ENCODE peak calls at places on chromosomes 1 and 21, in ten cellular contexts. R is pancreas; O is IMR-90; T is psoas muscle; Y is transverse colon; Q is tibial artery; Z is neural crest cell; M is activated CD8-positive, alpha-beta T cell treated with anti-CD3 and anti-CD28 coated beads for 36 hours; P is lower lobe of right lung; I is GM10248. X is an unnamed sample.

GRCh38 chr1:185539277-185539943 is 194.8 kb upstream of the HMCN1 start:
- DNase-seq in Q (no peak), O (no peak), P (no peak), T (no peak), R (no peak), M (peak), I (no peak), Y (no peak), Z (no peak), X (no peak)

GRCh38 chr1:209008586-209008985 is 574.9 kb upstream of the CAMK1G start:
- DNase-seq in Z (no peak), Q (no peak), M (no peak), T (no peak), I (no peak), P (no peak), R (no peak), O (no peak), Y (no peak), X (no peak)

GRCh38 chr1:72282271-72282656 is at the start of gene NEGR1:
- DNase-seq in Y (peak), Q (peak), Z (peak), I (no peak), T (peak), M (peak), R (peak), O (peak), P (peak), X (peak)

GRCh38 chr1:193543259-193543658 is 356.8 kb upstream of the B3GALT2 start:
- DNase-seq in P (no peak), Q (no peak), O (no peak), T (no peak), I (no peak), Y (no peak), M (no peak), R (no peak), Z (no peak), X (no peak)

GRCh38 chr1:25568090-25568833 is 24.9 kb downstream of the LDLRAP1 start:
- DNase-seq in T (peak), P (no peak), R (no peak), M (no peak), O (peak), Z (no peak), Y (no peak), Q (peak), I (no peak), X (no peak)

GRCh38 chr21:42624936-42625335 is 28.5 kb upstream of the PDE9A start:
- DNase-seq in R (no peak), T (no peak), Q (no peak), O (no peak), I (no peak), M (no peak), Z (no peak), Y (no peak), P (no peak), X (no peak)

GRCh38 chr21:40465382-40465781 is 381.6 kb downstream of the DSCAM start:
- DNase-seq in Y (no peak), I (no peak), R (no peak), Q (no peak), O (no peak), T (no peak), Z (no peak), M (no peak), P (no peak), X (no peak)

GRCh38 chr1:96845464-96845863 is 123.9 kb downstream of the PTBP2 start:
- DNase-seq in Y (peak), P (no peak), I (peak), R (peak), Q (no peak), M (peak), Z (peak), T (no peak), O (no peak), X (no peak)

GRCh38 chr1:18109756-18110597 is 2.4 kb downstream of the IGSF21 start:
- DNase-seq in O (no peak), P (no peak), T (peak), Q (peak), Z (no peak), R (peak), I (no peak), M (peak), Y (peak), X (no peak)

GRCh38 chr1:40392206-40392605 is 18.7 kb downstream of the SMAP2 start:
- DNase-seq in M (no peak), T (peak), Z (no peak), I (no peak), O (peak), Y (no peak), Q (no peak), P (no peak), R (no peak), X (no peak)

GRCh38 chr1:227174136-227174535 is 144.2 kb downstream of the CDC42BPA start:
- DNase-seq in O (peak), Y (no peak), I (no peak), P (no peak), Z (no peak), M (no peak), Q (no peak), R (no peak), T (no peak), X (no peak)

GRCh38 chr1:187987236-187987776 is 1158.6 kb downstream of the PLA2G4A start:
- DNase-seq in Z (no peak), P (no peak), R (no peak), I (no peak), T (no peak), M (no peak), O (no peak), Q (no peak), Y (no peak), X (no peak)

GRCh38 chr1:31767225-31767624 is 3.1 kb upstream of the ADGRB2 start:
- DNase-seq in T (no peak), O (no peak), Q (no peak), R (no peak), I (no peak), M (no peak), Y (no peak), Z (no peak), P (no peak), X (no peak)

GRCh38 chr1:245060684-245061374 is 94.0 kb upstream of the KIF26B start:
- DNase-seq in O (peak), Y (peak), Q (no peak), M (no peak), R (peak), P (no peak), I (no peak), Z (no peak), T (no peak), X (no peak)

GRCh38 chr1:61687901-61688300 is 37.0 kb downstream of the TM2D1 start:
- DNase-seq in T (no peak), Q (no peak), O (peak), P (no peak), Y (no peak), R (no peak), I (no peak), Z (no peak), M (no peak), X (no peak)

GRCh38 chr1:115670476-115671175 is 28.9 kb downstream of the VANGL1 start:
- DNase-seq in T (no peak), Z (no peak), Y (no peak), R (peak), O (peak), P (no peak), M (no peak), I (no peak), Q (no peak), X (no peak)

GRCh38 chr1:26015358-26015757 is 6.2 kb upstream of the EXTL1 start:
- DNase-seq in M (no peak), Y (peak), I (no peak), Z (no peak), P (peak), Q (peak), T (no peak), R (no peak), O (peak), X (peak)

GRCh38 chr1:37995773-37996379 is 6.1 kb upstream of the SF3A3 start:
- DNase-seq in Y (peak), I (no peak), O (peak), P (peak), M (peak), R (peak), Q (peak), Z (no peak), T (peak), X (no peak)

GRCh38 chr1:223876643-223877042 is 30.9 kb upstream of the TP53BP2 start:
- DNase-seq in M (no peak), P (no peak), Y (no peak), R (no peak), T (no peak), I (no peak), Q (no peak), O (no peak), Z (no peak), X (no peak)

GRCh38 chr1:201562257-201562656 is 23.3 kb downstream of the NAV1 start:
- DNase-seq in P (peak), Z (no peak), Y (no peak), T (no peak), Q (no peak), R (peak), M (no peak), I (no peak), O (peak), X (no peak)

GRCh38 chr1:153906396-153906795 is 16.4 kb downstream of the GATAD2B start:
- DNase-seq in O (no peak), Q (no peak), M (no peak), Z (no peak), I (no peak), P (no peak), T (no peak), R (no peak), Y (no peak), X (no peak)

GRCh38 chr1:153912349-153912748 is 10.4 kb downstream of the GATAD2B start:
- DNase-seq in M (no peak), Y (no peak), T (no peak), O (no peak), Z (no peak), Q (no peak), R (no peak), P (no peak), I (no peak), X (no peak)

GRCh38 chr1:153908071-153908470 is 14.7 kb downstream of the GATAD2B start:
- DNase-seq in R (no peak), O (no peak), Q (no peak), Z (no peak), Y (no peak), P (no peak), M (no peak), T (no peak), I (no peak), X (no peak)

GRCh38 chr1:153903841-153904455 is 18.8 kb downstream of the GATAD2B start:
- DNase-seq in Z (no peak), Q (peak), R (no peak), I (no peak), M (no peak), P (no peak), Y (no peak), O (no peak), T (peak), X (no peak)

DNA sequence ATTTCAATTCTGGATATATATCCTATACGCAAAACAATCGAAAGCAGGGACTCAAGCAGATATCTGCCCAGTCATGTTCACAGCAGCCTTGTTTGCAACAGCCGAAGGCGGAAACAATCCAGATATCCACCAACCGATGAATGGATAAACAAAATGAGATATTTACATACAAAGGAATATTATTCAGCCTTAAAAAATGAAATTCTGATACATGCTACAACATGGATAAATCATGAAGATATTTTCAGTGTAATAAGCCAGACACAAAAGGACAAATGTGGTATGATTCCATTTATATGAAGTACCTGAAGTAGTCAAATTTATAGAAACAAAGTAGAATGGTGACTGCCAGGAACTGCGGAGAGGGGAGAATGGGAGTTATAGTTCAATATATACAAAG is 15.6 kb downstream of the GATAD2B start:
- DNase-seq in T (no peak), M (no peak), P (no peak), I (no peak), R (no peak), O (no peak), Q (no peak), Y (no peak), Z (no peak), X (no peak)
- TF ChIP-seq CTCF in T (no peak), M (no peak), P (no peak), I (no peak), R (no peak), O (no peak), Q (no peak), Y (no peak), Z (no peak), X (no peak)

GRCh38 chr1:234609528-234610042 is 393 bp downstream of the IRF2BP2 start:
- DNase-seq in I (no peak), O (no peak), Z (no peak), R (peak), Q (no peak), M (no peak), T (no peak), P (peak), Y (no peak), X (no peak)

GRCh38 chr1:234606731-234607090 is 3.3 kb downstream of the IRF2BP2 start:
- DNase-seq in R (no peak), Y (no peak), P (no peak), O (no peak), Z (no peak), M (no peak), I (no peak), T (no peak), Q (no peak), X (no peak)

GRCh38 chr1:234608720-234609527 is 1.1 kb downstream of the IRF2BP2 start:
- DNase-seq in Y (peak), T (peak), R (peak), I (peak), P (peak), O (no peak), Z (no peak), M (peak), Q (no peak), X (peak)

GRCh38 chr1:234607091-234608025 is 2.6 kb downstream of the IRF2BP2 start:
- DNase-seq in Q (no peak), Y (peak), I (no peak), O (no peak), T (peak), P (peak), Z (no peak), M (peak), R (peak), X (peak)

GRCh38 chr1:234608026-234608719 is 1.8 kb downstream of the IRF2BP2 start:
- DNase-seq in R (peak), Q (peak), Z (peak), I (peak), O (peak), Y (peak), M (peak), P (peak), T (peak), X (peak)
- TF ChIP-seq CTCF in R (no peak), Q (peak), Z (peak), I (peak), O (no peak), Y (peak), M (no peak), P (peak), T (no peak), X (no peak)

DNA sequence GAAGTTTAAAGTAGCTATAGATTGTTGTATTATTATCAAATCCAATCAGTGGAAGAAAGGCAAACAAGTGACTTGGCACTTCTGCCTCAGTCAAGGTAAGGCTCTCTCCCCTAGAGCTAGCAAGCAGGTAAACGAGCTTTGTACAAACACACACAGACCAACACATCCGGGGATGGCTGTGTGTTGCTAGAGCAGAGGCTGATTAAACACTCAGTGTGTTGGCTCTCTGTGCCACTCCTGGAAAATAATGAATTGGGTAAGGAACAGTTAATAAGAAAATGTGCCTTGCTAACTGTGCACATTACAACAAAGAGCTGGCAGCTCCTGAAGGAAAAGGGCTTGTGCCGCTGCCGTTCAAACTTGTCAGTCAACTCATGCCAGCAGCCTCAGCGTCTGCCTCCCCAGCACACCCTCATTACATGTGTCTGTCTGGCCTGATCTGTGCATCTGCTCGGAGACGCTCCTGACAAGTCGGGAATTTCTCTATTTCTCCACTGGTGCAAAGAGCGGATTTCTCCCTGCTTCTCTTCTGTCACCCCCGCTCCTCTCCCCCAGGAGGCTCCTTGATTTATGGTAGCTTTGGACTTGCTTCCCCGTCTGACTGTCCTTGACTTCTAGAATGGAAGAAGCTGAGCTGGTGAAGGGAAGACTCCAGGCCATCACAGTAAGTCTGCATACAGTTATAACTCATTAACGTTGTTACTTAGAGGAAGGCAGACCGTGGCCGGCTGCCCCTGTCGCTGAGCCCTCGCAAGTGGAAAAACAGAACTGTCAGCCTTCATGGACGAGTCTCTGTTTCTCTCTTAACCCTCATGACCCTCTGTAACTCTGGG is at the start of gene PALMD:
- DNase-seq in O (peak), Y (peak), R (peak), T (peak), M (no peak), P (peak), Q (peak), I (no peak), Z (peak), X (no peak)
- TF ChIP-seq CTCF in O (no peak), Y (no peak), R (no peak), T (no peak), M (no peak), P (no peak), Q (no peak), I (no peak), Z (no peak), X (no peak)

GRCh38 chr1:7517611-7518330 is 253.3 kb upstream of the VAMP3 start:
- DNase-seq in O (no peak), T (peak), Y (no peak), Q (no peak), R (no peak), Z (no peak), M (no peak), I (no peak), P (peak), X (no peak)

GRCh38 chr1:7516892-7517291 is 254.2 kb upstream of the VAMP3 start:
- DNase-seq in I (no peak), Y (no peak), O (no peak), Q (no peak), T (no peak), M (no peak), R (no peak), P (no peak), Z (no peak), X (no peak)

GRCh38 chr1:7515175-7515574 is 255.9 kb upstream of the VAMP3 start:
- DNase-seq in T (peak), Q (no peak), P (peak), Z (no peak), O (no peak), Y (no peak), M (no peak), R (no peak), I (no peak), X (no peak)

GRCh38 chr1:7515896-7516295 is 255.2 kb upstream of the VAMP3 start:
- DNase-seq in P (peak), O (no peak), R (no peak), Q (no peak), M (no peak), T (peak), Y (no peak), I (no peak), Z (no peak), X (no peak)

DNA sequence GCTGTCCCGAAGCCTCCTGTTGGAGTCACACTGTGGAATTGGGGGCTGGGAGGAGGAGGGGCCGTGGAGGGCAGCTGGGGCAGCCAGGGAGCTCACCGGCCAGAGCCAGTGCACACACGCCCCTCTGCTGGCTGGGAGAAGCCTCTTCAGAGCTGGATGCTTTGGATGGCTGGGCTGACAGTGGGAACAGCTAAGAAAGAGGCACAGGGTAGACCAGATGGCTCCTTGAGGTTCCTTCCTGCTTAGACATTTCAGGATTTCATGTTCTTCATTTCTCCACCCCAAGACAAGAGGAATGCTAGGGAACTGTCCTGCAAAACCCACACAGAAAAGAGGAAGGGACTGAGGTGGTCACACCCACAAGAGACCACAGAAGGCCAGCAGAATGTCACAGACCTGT is 254.8 kb upstream of the VAMP3 start:
- DNase-seq in O (peak), Q (no peak), R (no peak), T (peak), Z (no peak), M (no peak), Y (no peak), I (no peak), P (peak), X (no peak)
- TF ChIP-seq CTCF in O (no peak), Q (no peak), R (no peak), T (no peak), Z (no peak), M (no peak), Y (no peak), I (no peak), P (no peak), X (no peak)

GRCh38 chr1:198548890-198549289 is 8.4 kb upstream of the ATP6V1G3 start:
- DNase-seq in I (no peak), R (no peak), Q (no peak), Y (no peak), Z (no peak), T (no peak), O (no peak), P (no peak), M (no peak), X (no peak)

GRCh38 chr1:198549863-198550262 is 9.4 kb upstream of the ATP6V1G3 start:
- DNase-seq in O (no peak), I (peak), T (no peak), Q (no peak), P (no peak), R (no peak), Z (no peak), M (no peak), Y (no peak), X (no peak)

GRCh38 chr1:198556969-198557368 is 16.5 kb upstream of the ATP6V1G3 start:
- DNase-seq in R (no peak), M (peak), I (peak), Y (peak), P (peak), Z (no peak), Q (peak), T (no peak), O (no peak), X (peak)

GRCh38 chr1:198558402-198558801 is 17.9 kb upstream of the ATP6V1G3 start:
- DNase-seq in Q (no peak), T (no peak), O (no peak), R (no peak), I (no peak), M (no peak), P (no peak), Z (no peak), Y (no peak), X (no peak)

DNA sequence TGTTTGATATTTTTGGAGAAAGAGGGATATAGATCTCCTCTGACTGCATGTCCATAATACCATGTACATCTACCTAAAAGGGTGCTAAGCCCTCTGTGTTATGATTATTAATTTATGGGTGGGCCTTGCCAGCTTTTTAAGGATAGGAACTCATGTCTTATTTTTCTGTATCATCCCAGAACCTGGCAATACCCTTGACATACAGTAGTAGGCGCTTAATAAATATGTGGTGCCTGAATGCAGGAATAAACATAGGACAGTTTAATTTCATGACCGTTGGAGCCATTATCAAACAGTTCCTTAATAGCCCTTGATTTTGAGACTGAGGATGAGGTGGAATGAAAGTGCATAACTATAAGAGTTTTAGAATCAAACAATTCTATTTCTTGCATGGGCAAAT is 12.5 kb upstream of the ATP6V1G3 start:
- DNase-seq in Q (no peak), P (no peak), O (no peak), M (no peak), R (no peak), Z (no peak), T (no peak), I (no peak), Y (no peak), X (no peak)
- TF ChIP-seq CTCF in Q (no peak), P (no peak), O (no peak), M (no peak), R (no peak), Z (no peak), T (no peak), I (no peak), Y (no peak), X (no peak)

GRCh38 chr21:23398726-23399125 is 2208.6 kb downstream of the MRPL39 start:
- DNase-seq in Y (no peak), Z (no peak), R (no peak), P (no peak), I (no peak), T (no peak), Q (no peak), O (no peak), M (no peak), X (no peak)

GRCh38 chr21:23402929-23403520 is 2204.3 kb downstream of the MRPL39 start:
- DNase-seq in Y (no peak), Q (no peak), Z (no peak), P (no peak), M (no peak), T (no peak), R (no peak), O (no peak), I (no peak), X (no peak)

GRCh38 chr21:23401278-23401677 is 2206.0 kb downstream of the MRPL39 start:
- DNase-seq in Y (no peak), P (no peak), Z (no peak), I (no peak), R (no peak), M (no peak), O (no peak), Q (no peak), T (no peak), X (no peak)
- TF ChIP-seq CTCF in Y (no peak), P (no peak), Z (peak), I (no peak), R (no peak), M (peak), O (no peak), Q (no peak), T (no peak), X (no peak)

X was measured in CD14-positive monocyte.